ENCODE peak calls at places on chromosomes 5 and 9, in eight cellular contexts. Q is lung; D is hypothalamus; A is activated CD8-positive, alpha-beta memory T cell treated with anti-CD3 and anti-CD28 coated beads for 24 hours; U is LoVo; J is CD8-positive, alpha-beta memory T cell; G is SIG-M5; H is left cardiac atrium. V is an unnamed sample.

GRCh38 chr5:334903-335739 is 13.6 kb downstream of the AHRR start:
- DNase-seq in D (no peak), J (no peak), Q (no peak), H (no peak), A (peak), U (no peak), G (no peak), V (no peak)

GRCh38 chr5:18802336-18802735 is 1168.1 kb downstream of the TAF11L14 start:
- DNase-seq in U (no peak), D (no peak), J (no peak), A (no peak), H (no peak), G (no peak), Q (no peak), V (no peak)

GRCh38 chr5:146192571-146193043 is 10.2 kb upstream of the LARS1 start:
- DNase-seq in J (no peak), A (no peak), D (no peak), H (no peak), G (no peak), U (no peak), Q (no peak), V (no peak)

GRCh38 chr9:34377402-34377741 is 674 bp upstream of the MYORG start:
- DNase-seq in D (no peak), U (no peak), Q (peak), A (no peak), H (no peak), G (no peak), J (no peak), V (peak)

GRCh38 chr9:130451509-130452388 is 7.0 kb downstream of the ASS1 start:
- DNase-seq in H (peak), A (no peak), G (no peak), D (peak), Q (peak), J (no peak), U (peak), V (peak)

GRCh38 chr5:149162401-149163084 is 21.2 kb downstream of the ABLIM3 start:
- DNase-seq in G (no peak), J (no peak), D (no peak), U (peak), H (no peak), Q (no peak), A (no peak), V (no peak)

GRCh38 chr9:122158202-122158601 is 1.4 kb downstream of the NDUFA8 start:
- DNase-seq in J (no peak), G (no peak), A (peak), D (no peak), U (peak), H (no peak), Q (no peak), V (no peak)

GRCh38 chr5:157778121-157778805 is 34.8 kb downstream of the LSM11 start:
- DNase-seq in U (peak), J (no peak), D (no peak), Q (no peak), G (no peak), H (no peak), A (no peak), V (no peak)

GRCh38 chr9:20722221-20722620 is 38.2 kb downstream of the FOCAD start:
- DNase-seq in U (no peak), D (no peak), G (no peak), Q (no peak), J (no peak), H (no peak), A (no peak), V (no peak)

GRCh38 chr5:3794611-3795010 is 199.0 kb downstream of the IRX1 start:
- DNase-seq in U (no peak), Q (no peak), J (no peak), A (no peak), H (no peak), G (no peak), D (no peak), V (no peak)

GRCh38 chr9:11158676-11159075 is 545.9 kb upstream of the PTPRD start:
- DNase-seq in G (no peak), J (no peak), D (no peak), Q (no peak), A (no peak), H (no peak), U (no peak), V (no peak)

GRCh38 chr5:16304846-16305245 is 125.3 kb upstream of the MARCHF11 start:
- DNase-seq in Q (no peak), U (peak), A (no peak), H (no peak), D (no peak), J (no peak), G (no peak), V (no peak)

GRCh38 chr9:38046669-38047300 is 22.2 kb downstream of the SHB start:
- DNase-seq in Q (peak), D (no peak), J (no peak), H (no peak), A (no peak), U (peak), G (no peak), V (no peak)

GRCh38 chr9:119924736-119925135 is 555.5 kb upstream of the BRINP1 start:
- DNase-seq in G (no peak), J (no peak), A (no peak), D (no peak), H (no peak), U (no peak), Q (no peak), V (no peak)

GRCh38 chr5:125408582-125409069 is 662.2 kb upstream of the ZNF608 start:
- DNase-seq in A (no peak), U (peak), Q (no peak), D (no peak), J (no peak), G (no peak), H (peak), V (no peak)

GRCh38 chr5:132464155-132464939 is 26.2 kb downstream of the IRF1 start:
- DNase-seq in H (no peak), J (no peak), A (no peak), Q (no peak), G (no peak), D (no peak), U (no peak), V (no peak)

GRCh38 chr5:90096415-90097081 is 313.0 kb downstream of the CETN3 start:
- DNase-seq in A (no peak), U (peak), J (no peak), H (peak), G (no peak), Q (no peak), D (no peak), V (peak)

GRCh38 chr5:122458278-122458872 is 146.3 kb downstream of the SNCAIP start:
- DNase-seq in D (no peak), H (no peak), Q (no peak), A (no peak), J (no peak), U (peak), G (no peak), V (no peak)

V was measured in right atrium auricular region.